ENCODE peak calls at places on chromosomes 7 and 10, in four cellular contexts. L is neuronal stem cell, R is A549, Z is breast epithelium. G is an unnamed sample.

GRCh38 chr7:133303931-133304330 is 51.1 kb downstream of the EXOC4 start:
- DNase-seq in L (no peak), R (no peak), Z (no peak), G (no peak)

GRCh38 chr7:116521046-116521664 is 3.7 kb upstream of the CAV1 start:
- DNase-seq in L (no peak), R (no peak), Z (no peak), G (no peak)

GRCh38 chr10:46553238-46554049 is 3.0 kb downstream of the GPRIN2 start:
- DNase-seq in L (no peak), R (no peak), Z (no peak), G (peak; percentile 43)

GRCh38 chr7:93016681-93017349 is 101.0 kb downstream of the SAMD9 start:
- DNase-seq in L (no peak), R (no peak), Z (no peak), G (no peak)

GRCh38 chr7:50497968-50498367 is 47.8 kb upstream of the FIGNL1 start:
- DNase-seq in L (no peak), R (no peak), Z (no peak), G (no peak)

GRCh38 chr7:106056513-106057203 is 55.5 kb downstream of the SYPL1 start:
- DNase-seq in L (no peak), R (peak; percentile 77), Z (peak; percentile 67), G (peak; percentile 69)

GRCh38 chr10:5550621-5551530 is 26.1 kb downstream of the CALML3 start:
- DNase-seq in L (no peak), R (no peak), Z (no peak), G (peak; percentile 41)

GRCh38 chr10:110547139-110547761 is 20.2 kb upstream of the SMC3 start:
- DNase-seq in L (no peak), R (peak; percentile 69), Z (no peak), G (no peak)

GRCh38 chr7:82330706-82331220 is 112.8 kb downstream of the CACNA2D1 start:
- DNase-seq in L (no peak), R (no peak), Z (no peak), G (no peak)

GRCh38 chr10:64630534-64630933 is 1109.3 kb downstream of the REEP3 start:
- DNase-seq in L (no peak), R (no peak), Z (no peak), G (no peak)

GRCh38 chr7:75624134-75624832 is 114.5 kb downstream of the HIP1 start:
- DNase-seq in L (no peak), R (no peak), Z (no peak), G (peak; percentile 87)

GRCh38 chr10:109871476-109871875 is 51.8 kb downstream of the XPNPEP1 start:
- DNase-seq in L (no peak), R (no peak), Z (no peak), G (no peak)

GRCh38 chr10:116097239-116097751 is 175.7 kb downstream of the GFRA1 start:
- DNase-seq in L (no peak), R (no peak), Z (no peak), G (no peak)

GRCh38 chr7:108132551-108133265 is 2.5 kb upstream of the LAMB4 start:
- DNase-seq in L (peak; percentile 67), R (no peak), Z (no peak), G (no peak)

GRCh38 chr10:132417957-132418441 is 21.0 kb downstream of the PWWP2B start:
- DNase-seq in L (no peak), R (no peak), Z (no peak), G (peak; percentile 63)

GRCh38 chr10:52706347-52707070 is 66.1 kb downstream of the MBL2 start:
- DNase-seq in L (no peak), R (no peak), Z (no peak), G (no peak)

GRCh38 chr7:24763303-24763901 is 6.1 kb upstream of the GSDME start:
- DNase-seq in L (no peak), R (no peak), Z (no peak), G (no peak)
- H3K27ac ChIP-seq in L (no peak overlapping the region), R (no peak overlapping the region), Z (no peak overlapping the region), G (no peak overlapping the region)

GRCh38 chr7:40829201-40829600 is 694.4 kb downstream of the SUGCT start:
- DNase-seq in L (no peak), R (no peak), Z (no peak), G (no peak)
- H3K27ac ChIP-seq in L (no peak overlapping the region), R (no peak overlapping the region), Z (no peak overlapping the region), G (no peak overlapping the region)

GRCh38 chr7:79453266-79453557 is 255 bp downstream of the MAGI2 start:
- DNase-seq in L (no peak), R (no peak), Z (no peak), G (no peak)
- H3K27ac ChIP-seq in L (no peak overlapping the region), R (peak overlapping the region; percentile 92), Z (peak overlapping the region; percentile 96), G (peak overlapping the region; percentile 91)

GRCh38 chr7:16061630-16062029 is 359.7 kb downstream of the CRPPA start:
- DNase-seq in L (no peak), R (no peak), Z (no peak), G (no peak)

GRCh38 chr7:16063691-16064090 is 357.6 kb downstream of the CRPPA start:
- DNase-seq in L (no peak), R (no peak), Z (no peak), G (no peak)

GRCh38 chr7:16063241-16063640 is 358.1 kb downstream of the CRPPA start:
- DNase-seq in L (no peak), R (no peak), Z (no peak), G (no peak)

GRCh38 chr7:16061011-16061410 is 360.3 kb downstream of the CRPPA start:
- DNase-seq in L (no peak), R (no peak), Z (no peak), G (no peak)

DNA sequence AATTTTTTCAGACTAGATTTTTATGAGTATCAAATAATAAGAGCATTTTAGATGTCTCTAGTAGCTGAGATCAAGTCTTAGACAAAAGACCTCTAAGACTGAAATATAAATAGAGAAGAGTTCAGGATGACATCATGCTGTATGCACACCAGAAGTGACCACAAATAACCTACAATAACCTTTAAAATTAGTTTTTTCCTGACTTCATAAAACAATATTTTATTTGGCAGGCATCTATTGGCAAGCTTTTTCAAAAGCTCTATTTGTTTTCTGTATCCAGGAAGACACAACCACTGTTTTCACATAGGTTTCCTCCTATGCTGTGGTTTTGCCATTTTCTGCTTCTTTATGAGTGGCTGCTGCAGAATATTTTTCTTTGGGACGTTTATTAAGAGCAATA is 359.1 kb downstream of the CRPPA start:
- DNase-seq in L (no peak), R (no peak), Z (no peak), G (no peak)
- H3K27ac ChIP-seq in L (no peak overlapping the region), R (no peak overlapping the region), Z (peak overlapping the region; percentile 87), G (no peak overlapping the region)

GRCh38 chr7:37493810-37494209 is 45.1 kb upstream of the ELMO1 start:
- DNase-seq in L (no peak), R (no peak), Z (no peak), G (no peak)

GRCh38 chr7:37491919-37492694 is 43.4 kb upstream of the ELMO1 start:
- DNase-seq in L (peak; percentile 50), R (no peak), Z (no peak), G (no peak)

GRCh38 chr7:37495574-37496184 is 47.0 kb upstream of the ELMO1 start:
- DNase-seq in L (no peak), R (peak; percentile 33), Z (no peak), G (no peak)

GRCh38 chr7:37493123-37493522 is 44.5 kb upstream of the ELMO1 start:
- DNase-seq in L (no peak), R (no peak), Z (no peak), G (no peak)

DNA sequence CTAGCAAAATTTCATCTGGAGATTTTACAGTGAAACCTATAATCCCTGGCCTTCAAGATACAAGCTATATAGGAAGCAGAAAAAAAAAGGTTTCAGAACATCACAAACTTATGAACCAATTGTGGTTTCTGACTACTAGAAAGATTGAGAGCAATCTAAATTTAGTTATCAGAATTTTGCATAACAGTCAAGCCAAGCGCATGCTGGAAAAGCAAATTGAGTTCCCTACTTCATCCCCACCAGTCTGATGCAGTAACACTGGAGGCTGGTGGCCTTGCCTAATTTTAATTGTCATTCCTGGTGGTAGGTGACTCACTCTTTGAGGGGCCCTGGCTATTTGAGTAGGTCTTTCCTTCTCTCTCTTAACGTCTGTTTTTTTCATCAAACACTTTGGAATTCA is 46.3 kb upstream of the ELMO1 start:
- DNase-seq in L (no peak), R (no peak), Z (no peak), G (no peak)
- H3K27ac ChIP-seq in L (no peak overlapping the region), R (no peak overlapping the region), Z (no peak overlapping the region), G (no peak overlapping the region)

GRCh38 chr10:42578019-42578418 is 60.4 kb downstream of the ZNF33B start:
- DNase-seq in L (no peak), R (no peak), Z (no peak), G (no peak)
- H3K27ac ChIP-seq in L (no peak overlapping the region), R (no peak overlapping the region), Z (no peak overlapping the region), G (no peak overlapping the region)

GRCh38 chr10:124878457-124878739 is 63.5 kb upstream of the ZRANB1 start:
- DNase-seq in L (no peak), R (no peak), Z (peak; percentile 66), G (peak; percentile 4)
- H3K27ac ChIP-seq in L (no peak overlapping the region), R (no peak overlapping the region), Z (no peak overlapping the region), G (no peak overlapping the region)

G was measured in lower lobe of right lung.